ENCODE peak calls at places on chromosome 12, in nine cellular contexts. R, N, H, E, M, L, T, B and C are unnamed samples.

GRCh38 chr12:31645944-31646343 is 13.5 kb upstream of the ETFBKMT start:
- DNase-seq in R (no peak), N (no peak), H (no peak), E (no peak), M (no peak), L (no peak), T (no peak), B (no peak), C (no peak)

GRCh38 chr12:113088037-113088436 is 31.5 kb downstream of the DTX1 start:
- DNase-seq in R (no peak), N (no peak), H (no peak), E (no peak), M (no peak), L (no peak), T (no peak), B (no peak), C (no peak)

GRCh38 chr12:99686142-99686541 is 38.6 kb downstream of the GARIN6 start:
- DNase-seq in R (no peak), N (no peak), H (no peak), E (no peak), M (no peak), L (no peak), T (no peak), B (no peak), C (no peak)

GRCh38 chr12:92466391-92467305 is 236.1 kb upstream of the PLEKHG7 start:
- DNase-seq in R (no peak), N (no peak), H (peak), E (no peak), M (no peak), L (no peak), T (peak), B (peak), C (no peak)

GRCh38 chr12:98149270-98149669 is 366.1 kb upstream of the TMPO start:
- DNase-seq in R (peak), N (no peak), H (no peak), E (no peak), M (no peak), L (no peak), T (no peak), B (no peak), C (no peak)

GRCh38 chr12:117844114-117844513 is 124.7 kb downstream of the KSR2 start:
- DNase-seq in R (no peak), N (no peak), H (no peak), E (no peak), M (no peak), L (no peak), T (no peak), B (no peak), C (no peak)

GRCh38 chr12:1808036-1808797 is 12.1 kb upstream of the LRTM2 start:
- DNase-seq in R (no peak), N (no peak), H (no peak), E (no peak), M (peak), L (no peak), T (no peak), B (no peak), C (no peak)

GRCh38 chr12:120847392-120848157 is 56.6 kb downstream of the SPPL3 start:
- DNase-seq in R (no peak), N (no peak), H (no peak), E (no peak), M (no peak), L (no peak), T (no peak), B (no peak), C (no peak)

GRCh38 chr12:117587646-117588287 is 226.3 kb upstream of the NOS1 start:
- DNase-seq in R (peak), N (peak), H (peak), E (peak), M (peak), L (no peak), T (peak), B (no peak), C (no peak)

GRCh38 chr12:89484470-89484869 is 40.1 kb downstream of the GALNT4 start:
- DNase-seq in R (no peak), N (no peak), H (no peak), E (no peak), M (no peak), L (no peak), T (no peak), B (no peak), C (no peak)

GRCh38 chr12:132329036-132329738 is at the start of gene GALNT9:
- DNase-seq in R (peak), N (peak), H (no peak), E (no peak), M (no peak), L (no peak), T (peak), B (no peak), C (no peak)

GRCh38 chr12:132327351-132328171 is 1.8 kb downstream of the GALNT9 start:
- DNase-seq in R (no peak), N (peak), H (peak), E (peak), M (no peak), L (no peak), T (no peak), B (peak), C (no peak)

GRCh38 chr12:132326646-132327045 is 2.7 kb downstream of the GALNT9 start:
- DNase-seq in R (no peak), N (no peak), H (no peak), E (no peak), M (no peak), L (no peak), T (no peak), B (no peak), C (no peak)

GRCh38 chr12:132329739-132330548 is 555 bp upstream of the GALNT9 start:
- DNase-seq in R (no peak), N (no peak), H (no peak), E (no peak), M (no peak), L (no peak), T (peak), B (no peak), C (no peak)

DNA sequence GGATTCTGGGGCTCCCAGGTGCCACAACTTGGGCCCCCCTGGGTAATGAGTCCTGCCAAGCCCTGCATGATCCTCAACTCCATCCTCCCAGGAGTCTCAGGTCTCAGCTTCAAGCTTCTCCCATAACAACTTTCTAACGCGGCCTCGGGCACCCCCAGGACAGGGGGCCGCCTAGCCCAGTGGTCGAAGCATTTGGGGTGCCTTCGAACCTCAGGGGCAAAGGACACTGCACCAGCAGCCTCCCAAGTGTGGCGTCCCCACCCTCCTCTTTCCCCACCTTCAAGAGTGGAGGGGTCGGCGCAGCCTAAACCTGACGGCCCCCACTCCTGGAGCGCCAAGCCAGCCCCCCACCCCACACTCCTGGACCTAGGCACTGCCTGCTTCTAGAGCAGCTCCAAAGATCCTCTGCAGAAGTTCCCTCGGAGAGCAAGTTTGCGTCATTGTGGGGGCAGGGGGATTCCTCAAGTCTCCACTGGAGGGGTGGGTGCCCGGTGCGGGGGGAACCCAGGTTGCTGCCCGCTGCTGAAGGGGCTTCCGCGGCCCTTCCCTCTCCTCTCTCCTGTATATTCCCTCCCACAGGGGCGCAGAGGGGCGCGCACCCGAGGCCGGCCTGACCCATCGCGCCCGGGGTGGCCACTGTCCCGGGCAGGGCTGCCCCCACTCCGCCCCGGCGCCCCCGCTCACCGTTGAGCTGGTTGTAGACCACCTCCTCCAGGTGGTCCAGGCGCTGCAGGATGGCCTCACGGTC is 933 bp downstream of the GALNT9 start:
- DNase-seq in R (no peak), N (no peak), H (no peak), E (no peak), M (no peak), L (no peak), T (no peak), B (no peak), C (no peak)
- H3K4me3 ChIP-seq in R (no peak), N (no peak), H (no peak), E (no peak), M (no peak), L (no peak), T (no peak), B (no peak), C (no peak)

GRCh38 chr12:52152905-52153317 is 38.9 kb downstream of the KRT80 start:
- DNase-seq in R (no peak), N (no peak), H (no peak), E (no peak), M (no peak), L (no peak), T (no peak), B (no peak), C (no peak)

GRCh38 chr12:52149651-52150241 is 42.1 kb downstream of the KRT80 start:
- DNase-seq in R (no peak), N (no peak), H (no peak), E (no peak), M (no peak), L (no peak), T (no peak), B (no peak), C (no peak)

GRCh38 chr12:52151153-52151858 is 40.5 kb downstream of the KRT80 start:
- DNase-seq in R (no peak), N (no peak), H (no peak), E (no peak), M (no peak), L (no peak), T (no peak), B (no peak), C (no peak)

GRCh38 chr12:52149182-52149641 is 42.6 kb downstream of the KRT80 start:
- DNase-seq in R (no peak), N (no peak), H (no peak), E (no peak), M (no peak), L (no peak), T (no peak), B (no peak), C (no peak)

DNA sequence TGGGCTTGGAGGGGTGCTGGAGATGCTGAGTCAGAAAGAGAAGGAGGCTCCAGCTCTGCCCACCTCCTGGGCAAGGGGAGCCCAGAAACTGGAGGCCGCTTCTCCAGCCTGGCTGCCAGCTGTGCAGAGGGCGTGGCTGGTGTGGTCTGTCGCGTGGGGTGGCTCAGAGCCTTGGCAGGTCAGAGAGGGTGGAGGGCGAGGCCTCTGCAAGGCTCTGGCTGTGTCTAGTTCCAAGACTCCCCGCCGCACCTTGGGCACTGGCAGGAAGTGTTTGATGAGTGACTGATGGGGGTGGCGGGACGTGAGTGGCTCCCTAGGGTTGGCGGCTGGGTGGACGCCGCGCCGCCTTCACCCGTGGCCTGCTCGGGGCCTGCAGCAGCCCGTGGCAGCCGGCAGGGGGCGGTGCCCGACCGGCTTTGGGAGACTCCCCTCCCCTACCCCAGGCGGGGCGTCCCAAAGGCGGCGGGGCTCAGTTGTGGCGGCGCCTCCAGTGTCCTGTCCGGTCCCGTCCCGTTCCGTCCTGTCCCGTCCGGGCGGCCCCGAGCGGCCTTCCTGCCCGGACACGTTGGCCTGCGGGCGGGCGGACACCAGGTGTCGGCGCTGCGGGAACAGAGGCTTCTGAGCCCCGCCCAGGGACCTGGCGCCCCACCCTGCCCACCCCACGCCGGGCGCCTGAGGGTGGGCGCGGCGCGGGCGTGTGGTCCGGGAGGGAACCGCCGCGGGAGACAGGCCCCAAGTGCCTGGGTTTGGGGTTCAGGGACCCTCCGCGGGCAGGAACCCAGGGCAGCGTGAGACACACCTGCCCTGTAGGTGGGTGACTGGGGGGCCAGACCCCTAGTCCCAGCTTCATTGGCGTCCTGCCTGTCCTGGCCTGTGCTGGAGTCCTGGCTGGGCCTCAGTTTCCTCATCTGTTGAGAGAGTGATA is 39.7 kb downstream of the KRT80 start:
- DNase-seq in R (no peak), N (peak), H (peak), E (peak), M (peak), L (peak), T (peak), B (peak), C (peak)
- H3K4me3 ChIP-seq in R (no peak), N (peak), H (peak), E (peak), M (peak), L (no peak), T (peak), B (peak), C (no peak)

GRCh38 chr12:47408171-47408871 is 297.5 kb downstream of the RPAP3 start:
- DNase-seq in R (peak), N (no peak), H (no peak), E (no peak), M (no peak), L (peak), T (peak), B (no peak), C (peak)

GRCh38 chr12:47410862-47411261 is 295.0 kb downstream of the RPAP3 start:
- DNase-seq in R (no peak), N (no peak), H (no peak), E (no peak), M (no peak), L (no peak), T (no peak), B (no peak), C (no peak)

GRCh38 chr12:47410383-47410782 is 295.4 kb downstream of the RPAP3 start:
- DNase-seq in R (no peak), N (no peak), H (no peak), E (no peak), M (no peak), L (no peak), T (no peak), B (no peak), C (no peak)

GRCh38 chr12:47409310-47409709 is 296.5 kb downstream of the RPAP3 start:
- DNase-seq in R (no peak), N (no peak), H (no peak), E (no peak), M (no peak), L (no peak), T (no peak), B (no peak), C (no peak)

GRCh38 chr12:47407730-47408129 is 298.1 kb downstream of the RPAP3 start:
- DNase-seq in R (no peak), N (no peak), H (no peak), E (no peak), M (no peak), L (no peak), T (no peak), B (no peak), C (no peak)
- H3K4me3 ChIP-seq in R (no peak), N (no peak), H (no peak), E (no peak), M (no peak), L (no peak), T (no peak), B (no peak), C (peak)

GRCh38 chr12:105742567-105742874 is 396.2 kb downstream of the NUAK1 start:
- DNase-seq in R (no peak), N (no peak), H (no peak), E (no peak), M (no peak), L (no peak), T (no peak), B (no peak), C (no peak)

GRCh38 chr12:105738036-105738435 is 400.7 kb downstream of the NUAK1 start:
- DNase-seq in R (no peak), N (peak), H (peak), E (no peak), M (peak), L (no peak), T (no peak), B (peak), C (no peak)

GRCh38 chr12:105740337-105740736 is 398.4 kb downstream of the NUAK1 start:
- DNase-seq in R (no peak), N (no peak), H (no peak), E (no peak), M (no peak), L (no peak), T (peak), B (no peak), C (no peak)

GRCh38 chr12:105741786-105742566 is 396.8 kb downstream of the NUAK1 start:
- DNase-seq in R (no peak), N (peak), H (no peak), E (no peak), M (peak), L (no peak), T (no peak), B (peak), C (no peak)

GRCh38 chr12:105740970-105741725 is 397.6 kb downstream of the NUAK1 start:
- DNase-seq in R (no peak), N (peak), H (peak), E (peak), M (peak), L (no peak), T (no peak), B (peak), C (no peak)
- H3K4me3 ChIP-seq in R (no peak), N (no peak), H (no peak), E (no peak), M (no peak), L (no peak), T (no peak), B (no peak), C (no peak)

GRCh38 chr12:50506753-50507473 is 2.1 kb downstream of the DIP2B start:
- DNase-seq in R (no peak), N (peak), H (no peak), E (no peak), M (no peak), L (no peak), T (no peak), B (no peak), C (no peak)
- H3K4me3 ChIP-seq in R (peak), N (peak), H (peak), E (no peak), M (peak), L (peak), T (peak), B (no peak), C (peak)

GRCh38 chr12:124568431-124569374 is 1.3 kb upstream of the NCOR2 start:
- DNase-seq in R (peak), N (peak), H (peak), E (peak), M (peak), L (no peak), T (peak), B (peak), C (no peak)
- H3K4me3 ChIP-seq in R (peak), N (no peak), H (peak), E (no peak), M (peak), L (no peak), T (no peak), B (no peak), C (no peak)